ENCODE peak calls at places on chromosomes 3 and 15, in seven cellular contexts. R, V, M, O, Y, C and B are unnamed samples.

GRCh38 chr15:38868326-38869114 is 303.9 kb upstream of the RASGRP1 start:
- DNase-seq in R (no peak), V (no peak), M (no peak), O (no peak), Y (peak), C (peak), B (no peak)

GRCh38 chr3:102112706-102113230 is 263.5 kb downstream of the NFKBIZ start:
- DNase-seq in R (no peak), V (no peak), M (no peak), O (no peak), Y (no peak), C (no peak), B (no peak)

GRCh38 chr15:93042691-93043378 is 46.2 kb downstream of the RGMA start:
- DNase-seq in R (no peak), V (no peak), M (peak), O (no peak), Y (peak), C (peak), B (no peak)

GRCh38 chr15:82570721-82571519 is 30.7 kb upstream of the RPS17 start:
- DNase-seq in R (no peak), V (no peak), M (no peak), O (no peak), Y (peak), C (no peak), B (no peak)

GRCh38 chr3:69684309-69684981 is 54.8 kb upstream of the MITF start:
- DNase-seq in R (no peak), V (no peak), M (no peak), O (no peak), Y (no peak), C (no peak), B (no peak)

GRCh38 chr3:161851941-161852566 is 355.4 kb downstream of the OTOL1 start:
- DNase-seq in R (no peak), V (no peak), M (peak), O (peak), Y (peak), C (no peak), B (no peak)

GRCh38 chr3:15795563-15796308 is 2.0 kb downstream of the ANKRD28 start:
- DNase-seq in R (no peak), V (no peak), M (no peak), O (no peak), Y (no peak), C (no peak), B (no peak)

GRCh38 chr3:192597511-192597910 is 129.8 kb downstream of the FGF12 start:
- DNase-seq in R (no peak), V (no peak), M (no peak), O (no peak), Y (no peak), C (no peak), B (no peak)

GRCh38 chr3:152051501-152052404 is 178.3 kb downstream of the SUCNR1 start:
- DNase-seq in R (no peak), V (no peak), M (no peak), O (no peak), Y (no peak), C (no peak), B (no peak)

GRCh38 chr15:63610209-63610841 is 13.1 kb downstream of the FBXL22 start:
- DNase-seq in R (peak), V (peak), M (no peak), O (peak), Y (peak), C (peak), B (peak)